ENCODE peak calls at places on chromosomes 12 and 14, in eight cellular contexts. B is NCI-H1105; P is colonic mucosa; N is ecto neural progenitor cell; I is fibroblast of the aortic adventitia; U is stimulated activated CD8-positive, alpha-beta memory T cell treated with anti-CD3 and anti-CD28 coated beads, Interleukin-15, amount 100 ng/mL, for 24 hours; Q is T follicular helper cell; L is T-helper 1 cell. H is an unnamed sample.

GRCh38 chr12:63098851-63099250 is 52.1 kb downstream of the AVPR1A start:
- DNase-seq in Q (no peak), U (no peak), L (no peak), I (no peak), P (no peak), B (no peak), N (no peak), H (peak; percentile 14)

GRCh38 chr12:50642035-50642451 is 121.9 kb upstream of the ATF1 start:
- DNase-seq in U (no peak), B (no peak), P (no peak), N (no peak), Q (no peak), L (no peak), I (peak; percentile 74), H (no peak)

GRCh38 chr12:24821691-24822090 is 127.2 kb downstream of the BCAT1 start:
- DNase-seq in B (no peak), Q (no peak), P (no peak), I (peak; percentile 33), L (no peak), N (no peak), U (no peak), H (no peak)

GRCh38 chr14:49999216-49999761 is 106.4 kb downstream of the ARF6 start:
- DNase-seq in I (peak; percentile 66), Q (peak; percentile 42), L (peak; percentile 45), U (peak; percentile 38), B (no peak), N (no peak), P (peak; percentile 84), H (no peak)

GRCh38 chr12:66399626-66399931 is 97.3 kb downstream of the HELB start:
- DNase-seq in Q (no peak), U (no peak), P (no peak), B (no peak), N (no peak), L (no peak), I (no peak), H (no peak)

GRCh38 chr12:109737631-109738030 is 24.0 kb downstream of the FAM222A start:
- DNase-seq in P (no peak), N (peak; percentile 42), I (no peak), B (no peak), Q (no peak), L (no peak), U (no peak), H (no peak)

GRCh38 chr12:111393700-111394275 is 11.9 kb upstream of the SH2B3 start:
- DNase-seq in N (no peak), I (no peak), B (no peak), U (no peak), Q (no peak), L (no peak), P (no peak), H (no peak)

GRCh38 chr12:119956047-119956446 is 33.0 kb upstream of the BICDL1 start:
- DNase-seq in Q (no peak), N (no peak), U (no peak), L (no peak), I (no peak), B (no peak), P (no peak), H (no peak)

GRCh38 chr12:130087222-130087621 is 75.0 kb upstream of the FZD10 start:
- DNase-seq in U (no peak), L (no peak), Q (no peak), B (no peak), N (no peak), P (no peak), I (no peak), H (no peak)

GRCh38 chr12:52170827-52171226 is 21.0 kb downstream of the KRT80 start:
- DNase-seq in Q (no peak), N (no peak), L (no peak), B (no peak), I (no peak), P (no peak), U (no peak), H (no peak)

GRCh38 chr14:105979446-105979845 is 453.1 kb downstream of the TMEM121 start:
- DNase-seq in U (no peak), N (no peak), B (no peak), Q (no peak), L (no peak), I (no peak), P (no peak), H (peak; percentile 4)

GRCh38 chr12:100927825-100928224 is 133.2 kb downstream of the ANO4 start:
- DNase-seq in U (no peak), I (peak; percentile 51), N (no peak), B (no peak), Q (no peak), L (no peak), P (no peak), H (no peak)

GRCh38 chr12:104142543-104142942 is 4.5 kb upstream of the NFYB start:
- DNase-seq in N (no peak), L (no peak), B (no peak), U (no peak), Q (no peak), I (no peak), P (no peak), H (no peak)

GRCh38 chr14:69043598-69044267 is 64.6 kb upstream of the ACTN1 start:
- DNase-seq in L (no peak), I (peak; percentile 77), U (no peak), N (no peak), P (no peak), Q (no peak), B (no peak), H (no peak)

GRCh38 chr12:52023182-52023975 is 16.6 kb downstream of the TAMALIN start:
- DNase-seq in L (peak; percentile 82), U (peak; percentile 90), B (peak; percentile 34), N (peak; percentile 97), Q (peak; percentile 83), I (peak; percentile 61), P (peak; percentile 92), H (peak; percentile 55)

GRCh38 chr12:89474615-89475014 is 50.0 kb downstream of the GALNT4 start:
- DNase-seq in P (no peak), Q (no peak), L (no peak), N (no peak), U (no peak), B (no peak), I (no peak), H (no peak)

GRCh38 chr12:14138495-14138894 is 157.1 kb upstream of the GRIN2B start:
- DNase-seq in N (peak; percentile 66), Q (no peak), P (no peak), U (no peak), L (no peak), I (no peak), B (no peak), H (no peak)

GRCh38 chr12:43105426-43105981 is 446.5 kb downstream of the ADAMTS20 start:
- DNase-seq in P (no peak), I (no peak), L (no peak), B (no peak), U (no peak), Q (no peak), N (no peak), H (no peak)

GRCh38 chr14:97336816-97337215 is 539.6 kb downstream of the VRK1 start:
- DNase-seq in I (no peak), Q (no peak), N (no peak), L (no peak), P (no peak), U (no peak), B (no peak), H (no peak)

GRCh38 chr12:22287776-22288621 is 46.5 kb downstream of the ST8SIA1 start:
- DNase-seq in U (no peak), N (no peak), I (peak; percentile 52), P (no peak), Q (no peak), B (no peak), L (no peak), H (no peak)

GRCh38 chr14:74616507-74616906 is 4.5 kb upstream of the LTBP2 start:
- DNase-seq in L (no peak), B (no peak), U (no peak), N (no peak), Q (no peak), P (no peak), I (peak; percentile 83), H (no peak)

GRCh38 chr14:69324341-69324931 is 64.5 kb downstream of the GALNT16 start:
- DNase-seq in U (no peak), L (no peak), Q (no peak), I (no peak), P (no peak), N (no peak), B (no peak), H (no peak)

GRCh38 chr14:59576332-59577294 is at the start of gene CCDC175:
- DNase-seq in P (peak; percentile 92), U (peak; percentile 70), I (peak; percentile 69), L (peak; percentile 67), N (peak; percentile 92), Q (peak; percentile 74), B (peak; percentile 99), H (peak; percentile 88)

GRCh38 chr14:104735830-104736642 is 12.0 kb downstream of the ADSS1 start:
- DNase-seq in L (no peak), B (no peak), I (peak; percentile 27), Q (no peak), N (no peak), U (no peak), P (peak; percentile 42), H (no peak)

GRCh38 chr12:29103539-29103974 is 45.5 kb upstream of the FAR2 start:
- DNase-seq in L (no peak), I (no peak), P (no peak), Q (peak; percentile 17), B (no peak), N (no peak), U (no peak), H (no peak)

GRCh38 chr12:75478395-75478794 is 2.2 kb upstream of the GLIPR1 start:
- DNase-seq in Q (peak; percentile 20), N (no peak), I (peak; percentile 84), B (no peak), P (no peak), L (no peak), U (no peak), H (no peak)

GRCh38 chr14:23033801-23034497 is 751 bp downstream of the PSMB5 start:
- DNase-seq in P (no peak), U (no peak), Q (no peak), N (no peak), L (no peak), B (no peak), I (peak; percentile 11), H (no peak)

GRCh38 chr12:119992129-119992705 is 3.2 kb downstream of the BICDL1 start:
- DNase-seq in N (no peak), Q (no peak), I (no peak), B (no peak), P (no peak), L (no peak), U (no peak), H (no peak)

GRCh38 chr14:61177279-61178225 is 103.6 kb downstream of the TMEM30B start:
- DNase-seq in L (no peak), B (no peak), Q (no peak), U (no peak), N (no peak), I (no peak), P (no peak), H (no peak)